ENCODE peak calls at places on chromosomes 11 and 22, in ten cellular contexts. S is smooth muscle cell of the brain vasculature; Q is anterior cingulate cortex; E is naive thymus-derived CD8-positive, alpha-beta T cell; I is H9; R is posterior vena cava; C is cardiac fibroblast; H is head of caudate nucleus; K is stomach; A is GM13977. D is an unnamed sample.

GRCh38 chr22:46357186-46357500 is 21.6 kb downstream of the TRMU start:
- DNase-seq in S (no peak), Q (no peak), E (no peak), I (no peak), R (no peak), C (no peak), H (no peak), K (no peak), A (no peak), D (no peak)

GRCh38 chr11:6258571-6258998 is 1.1 kb upstream of the CCKBR start:
- DNase-seq in S (no peak), Q (no peak), E (no peak), I (peak; percentile 39), R (no peak), C (no peak), H (peak; percentile 65), K (peak; percentile 31), A (no peak), D (peak; percentile 57)

GRCh38 chr11:114340311-114341131 is 44.3 kb downstream of the NNMT start:
- DNase-seq in S (no peak), Q (peak; percentile 13), E (peak; percentile 27), I (peak; percentile 73), R (peak; percentile 84), C (peak; percentile 88), H (peak; percentile 38), K (peak; percentile 39), A (peak; percentile 18), D (peak; percentile 86)

GRCh38 chr11:36385121-36385530 is 89.0 kb downstream of the PRR5L start:
- DNase-seq in S (no peak), Q (no peak), E (no peak), I (no peak), R (no peak), C (peak; percentile 81), H (no peak), K (no peak), A (no peak), D (no peak)

GRCh38 chr11:75031771-75032549 is 43.2 kb downstream of the NEU3 start:
- DNase-seq in S (no peak), Q (peak; percentile 23), E (peak; percentile 26), I (peak; percentile 86), R (peak; percentile 88), C (peak; percentile 86), H (peak; percentile 84), K (peak; percentile 83), A (peak; percentile 57), D (peak; percentile 66)

GRCh38 chr11:65973439-65974110 is 12.0 kb downstream of the SART1 start:
- DNase-seq in S (no peak), Q (no peak), E (no peak), I (no peak), R (no peak), C (peak; percentile 53), H (no peak), K (no peak), A (no peak), D (no peak)

GRCh38 chr22:46054091-46054877 is 77.3 kb upstream of the WNT7B start:
- DNase-seq in S (no peak), Q (peak; percentile 94), E (peak; percentile 46), I (no peak), R (peak; percentile 91), C (peak; percentile 78), H (no peak), K (peak; percentile 52), A (peak; percentile 73), D (peak; percentile 87)

GRCh38 chr11:113562981-113563461 is 87.8 kb upstream of the DRD2 start:
- DNase-seq in S (no peak), Q (no peak), E (no peak), I (no peak), R (no peak), C (no peak), H (no peak), K (no peak), A (no peak), D (no peak)

GRCh38 chr11:77287615-77288273 is 13.7 kb downstream of the GDPD4 start:
- DNase-seq in S (peak; percentile 43), Q (no peak), E (no peak), I (no peak), R (no peak), C (peak; percentile 93), H (no peak), K (no peak), A (no peak), D (peak; percentile 5)

GRCh38 chr11:77602385-77603105 is 12.8 kb downstream of the AQP11 start:
- DNase-seq in S (no peak), Q (no peak), E (no peak), I (no peak), R (no peak), C (peak; percentile 90), H (no peak), K (no peak), A (no peak), D (peak; percentile 34)

GRCh38 chr11:121372671-121373429 is 79.3 kb upstream of the SORL1 start:
- DNase-seq in S (no peak), Q (no peak), E (no peak), I (peak; percentile 34), R (no peak), C (no peak), H (no peak), K (no peak), A (peak; percentile 44), D (no peak)

GRCh38 chr22:25736378-25737011 is 5.5 kb upstream of the MYO18B start:
- DNase-seq in S (no peak), Q (no peak), E (peak; percentile 53), I (no peak), R (no peak), C (no peak), H (no peak), K (no peak), A (peak; percentile 12), D (no peak)

GRCh38 chr11:81658722-81659121 is 1074.9 kb downstream of the FAM181B start:
- DNase-seq in S (no peak), Q (no peak), E (no peak), I (peak; percentile 42), R (no peak), C (peak; percentile 13), H (no peak), K (no peak), A (peak; percentile 23), D (no peak)

GRCh38 chr11:121435796-121436511 is 16.2 kb upstream of the SORL1 start:
- DNase-seq in S (no peak), Q (no peak), E (no peak), I (no peak), R (no peak), C (no peak), H (no peak), K (no peak), A (no peak), D (no peak)

GRCh38 chr22:33302049-33302545 is 243.9 kb upstream of the SYN3 start:
- DNase-seq in S (peak; percentile 23), Q (peak; percentile 71), E (peak; percentile 1), I (peak; percentile 87), R (peak; percentile 94), C (peak; percentile 76), H (peak; percentile 91), K (peak; percentile 88), A (peak; percentile 71), D (peak; percentile 88)

GRCh38 chr11:131674051-131674755 is 303.8 kb downstream of the NTM start:
- DNase-seq in S (no peak), Q (peak; percentile 73), E (no peak), I (peak; percentile 81), R (peak; percentile 92), C (peak; percentile 83), H (peak; percentile 91), K (peak; percentile 71), A (peak; percentile 76), D (peak; percentile 93)

GRCh38 chr11:83088965-83089364 is 17.3 kb upstream of the RAB30 start:
- DNase-seq in S (no peak), Q (no peak), E (no peak), I (no peak), R (no peak), C (peak; percentile 14), H (no peak), K (no peak), A (no peak), D (no peak)

GRCh38 chr11:46850829-46851380 is 4.8 kb upstream of the CKAP5 start:
- DNase-seq in S (no peak), Q (no peak), E (no peak), I (peak; percentile 45), R (no peak), C (no peak), H (no peak), K (no peak), A (no peak), D (no peak)

GRCh38 chr22:37519268-37520195 is at the start of gene CARD10:
- DNase-seq in S (no peak), Q (no peak), E (no peak), I (no peak), R (no peak), C (no peak), H (no peak), K (peak; percentile 68), A (peak; percentile 65), D (no peak)

GRCh38 chr11:368414-369335 is 624 bp upstream of the B4GALNT4 start:
- DNase-seq in S (no peak), Q (no peak), E (no peak), I (peak; percentile 56), R (peak; percentile 80), C (no peak), H (peak; percentile 27), K (no peak), A (peak; percentile 36), D (no peak)

GRCh38 chr11:102452461-102453285 is at the start of gene TMEM123:
- DNase-seq in S (no peak), Q (peak; percentile 71), E (peak; percentile 89), I (peak; percentile 78), R (peak; percentile 91), C (peak; percentile 52), H (peak; percentile 89), K (peak; percentile 83), A (peak; percentile 88), D (peak; percentile 72)

GRCh38 chr11:93225642-93226041 is 27.9 kb upstream of the SLC36A4 start:
- DNase-seq in S (no peak), Q (no peak), E (peak; percentile 19), I (no peak), R (no peak), C (peak; percentile 50), H (no peak), K (no peak), A (peak; percentile 19), D (peak; percentile 60)

GRCh38 chr11:86999859-87000753 is 37.6 kb upstream of the TMEM135 start:
- DNase-seq in S (no peak), Q (no peak), E (no peak), I (no peak), R (no peak), C (no peak), H (no peak), K (peak; percentile 59), A (no peak), D (no peak)

GRCh38 chr11:66080055-66080817 is 10.2 kb downstream of the PACS1 start:
- DNase-seq in S (no peak), Q (no peak), E (peak; percentile 32), I (no peak), R (no peak), C (peak; percentile 90), H (no peak), K (peak; percentile 51), A (no peak), D (no peak)

GRCh38 chr22:49790912-49791311 is 36.8 kb downstream of the BRD1 start:
- DNase-seq in S (no peak), Q (no peak), E (no peak), I (no peak), R (no peak), C (no peak), H (no peak), K (no peak), A (no peak), D (no peak)

GRCh38 chr22:49979587-49980264 is 19.2 kb downstream of the PIM3 start:
- DNase-seq in S (no peak), Q (no peak), E (no peak), I (peak; percentile 44), R (peak; percentile 68), C (peak; percentile 64), H (no peak), K (peak; percentile 70), A (no peak), D (peak; percentile 32)

GRCh38 chr22:25475554-25476022 is 88.9 kb upstream of the GRK3 start:
- DNase-seq in S (no peak), Q (no peak), E (no peak), I (no peak), R (no peak), C (peak; percentile 27), H (no peak), K (no peak), A (no peak), D (peak; percentile 88)

GRCh38 chr22:49204599-49205214 is 623.0 kb downstream of the BRD1 start:
- DNase-seq in S (no peak), Q (no peak), E (no peak), I (peak; percentile 14), R (peak; percentile 40), C (no peak), H (peak; percentile 3), K (peak; percentile 19), A (no peak), D (no peak)